ENCODE peak calls at places on chromosomes 11 and 22, in nine cellular contexts. K is stimulated activated CD4-positive, alpha-beta T cell treated with anti-CD3 and anti-CD28 coated beads, Interleukin-1b, Interleukin-23, amount 100 ng/mL, for 24 hours; C is neural crest cell; D is hippocampal formation; B is left lobe of liver; U is MCF 10A; V is Kasumi-1; R is HTR-8/SVneo; M is activated CD4-positive, CD25-positive, alpha-beta regulatory T cell. J is an unnamed sample.

GRCh38 chr11:106228996-106229395 is 151.5 kb downstream of the AASDHPPT start:
- DNase-seq in U (peak), B (no peak), M (no peak), D (no peak), K (no peak), V (no peak), R (no peak), C (no peak), J (peak)

GRCh38 chr22:42389137-42389536 is 43.1 kb downstream of the NFAM1 start:
- DNase-seq in R (no peak), C (no peak), U (peak), K (no peak), V (no peak), D (no peak), B (no peak), M (no peak), J (no peak)

GRCh38 chr11:120601566-120601965 is 90.0 kb downstream of the GRIK4 start:
- DNase-seq in B (no peak), M (no peak), V (no peak), C (no peak), U (peak), D (no peak), K (no peak), R (no peak), J (peak)

GRCh38 chr11:68509105-68509504 is 48.6 kb downstream of the PPP6R3 start:
- DNase-seq in M (no peak), K (no peak), C (no peak), U (no peak), B (no peak), V (no peak), R (no peak), D (no peak), J (peak)

GRCh38 chr11:73810637-73811036 is 23.0 kb downstream of the MRPL48 start:
- DNase-seq in B (no peak), R (no peak), C (no peak), K (no peak), M (no peak), V (no peak), U (no peak), D (no peak), J (peak)

GRCh38 chr22:24051568-24051967 is 40.5 kb downstream of the CABIN1 start:
- DNase-seq in C (no peak), V (no peak), D (no peak), K (no peak), B (no peak), R (no peak), U (no peak), M (no peak), J (no peak)

GRCh38 chr11:64251986-64252837 is 882 bp downstream of the PLCB3 start:
- DNase-seq in D (no peak), C (no peak), R (peak), K (no peak), B (no peak), M (no peak), V (no peak), U (peak), J (peak)

GRCh38 chr11:103594283-103594682 is 442.2 kb upstream of the DDI1 start:
- DNase-seq in K (no peak), D (no peak), U (peak), V (no peak), B (no peak), M (no peak), C (no peak), R (no peak), J (no peak)

GRCh38 chr22:38187413-38188212 is 6.0 kb upstream of the PLA2G6 start:
- DNase-seq in U (peak), V (no peak), R (no peak), C (no peak), B (peak), D (no peak), M (no peak), K (no peak), J (no peak)

GRCh38 chr11:40384991-40385390 is 1074.5 kb downstream of the LRRC4C start:
- DNase-seq in R (no peak), K (no peak), M (no peak), D (no peak), U (no peak), C (no peak), V (no peak), B (no peak), J (peak)

GRCh38 chr11:10693509-10694071 is at the start of gene IRAG1:
- DNase-seq in C (no peak), D (no peak), U (no peak), V (no peak), B (no peak), M (no peak), K (no peak), R (no peak), J (peak)

GRCh38 chr11:134164490-134165370 is 59.0 kb downstream of the NCAPD3 start:
- DNase-seq in M (no peak), B (no peak), C (no peak), V (no peak), U (no peak), D (no peak), R (no peak), K (no peak), J (no peak)

GRCh38 chr11:2801711-2802388 is 83.7 kb downstream of the CDKN1C start:
- DNase-seq in C (no peak), R (no peak), M (no peak), D (no peak), B (peak), U (no peak), V (no peak), K (no peak), J (no peak)

GRCh38 chr11:126341760-126342161 is 13.7 kb upstream of the ST3GAL4 start:
- DNase-seq in V (peak), K (no peak), B (no peak), U (peak), M (no peak), C (no peak), R (peak), D (no peak), J (peak)

GRCh38 chr22:36445158-36445668 is 36.2 kb downstream of the TXN2 start:
- DNase-seq in R (no peak), B (no peak), U (no peak), D (no peak), M (no peak), V (no peak), C (no peak), K (no peak), J (peak)

GRCh38 chr11:125123947-125124633 is 12.7 kb upstream of the TMEM218 start:
- DNase-seq in V (peak), U (peak), K (no peak), B (peak), R (peak), D (peak), M (no peak), C (no peak), J (peak)

GRCh38 chr11:74464746-74465145 is 2.6 kb downstream of the KCNE3 start:
- DNase-seq in V (no peak), M (no peak), R (no peak), D (no peak), B (no peak), K (no peak), U (no peak), C (no peak), J (no peak)

GRCh38 chr22:24325105-24325757 is 54.6 kb downstream of the SPECC1L start:
- DNase-seq in D (no peak), V (peak), R (peak), K (no peak), M (no peak), C (no peak), U (peak), B (no peak), J (peak)

GRCh38 chr22:26667140-26667539 is 9.8 kb downstream of the MIAT start:
- DNase-seq in U (no peak), C (no peak), B (no peak), V (no peak), K (no peak), D (no peak), R (no peak), M (no peak), J (no peak)

GRCh38 chr11:112266410-112266778 is 5.7 kb upstream of the PLET1 start:
- DNase-seq in U (no peak), D (no peak), K (no peak), C (no peak), M (no peak), B (peak), R (no peak), V (no peak), J (no peak)

GRCh38 chr22:20992456-20993303 is 9.2 kb downstream of the THAP7 start:
- DNase-seq in C (no peak), V (no peak), M (no peak), D (no peak), B (no peak), U (no peak), R (no peak), K (no peak), J (no peak)

GRCh38 chr11:77580712-77581337 is 8.9 kb upstream of the AQP11 start:
- DNase-seq in C (no peak), V (peak), K (no peak), B (no peak), U (peak), D (no peak), R (no peak), M (no peak), J (peak)

GRCh38 chr11:127528297-127528696 is 527.7 kb upstream of the KIRREL3 start:
- DNase-seq in V (no peak), K (no peak), R (no peak), M (no peak), B (no peak), C (no peak), U (no peak), D (no peak), J (no peak)

GRCh38 chr11:68077617-68078592 is 39.1 kb downstream of the TCIRG1 start:
- DNase-seq in U (no peak), K (no peak), V (no peak), D (no peak), C (no peak), M (no peak), B (no peak), R (no peak), J (peak)

GRCh38 chr11:45347343-45347742 is 61.2 kb upstream of the SYT13 start:
- DNase-seq in M (no peak), K (no peak), B (no peak), R (no peak), U (no peak), V (no peak), C (no peak), D (no peak), J (no peak)

GRCh38 chr11:71188073-71188472 is 64.3 kb downstream of the SHANK2 start:
- DNase-seq in V (no peak), U (no peak), R (no peak), B (no peak), K (no peak), M (no peak), D (no peak), C (no peak), J (no peak)

GRCh38 chr22:28141614-28142013 is 222.6 kb upstream of the PITPNB start:
- DNase-seq in C (no peak), U (peak), K (no peak), V (no peak), D (no peak), B (no peak), M (no peak), R (no peak), J (peak)